ENCODE peak calls at places on chromosomes 11 and 22, in seven cellular contexts. G, F, O, W, E, Y and X are unnamed samples.
A peak's percentile ranks its signal among the peaks of the same experiment; 100 is the strongest.

GRCh38 chr11:126702165-126702738 is 298.3 kb downstream of the KIRREL3 start:
- DNase-seq in G (no peak), F (no peak), O (no peak), W (no peak), E (no peak), Y (no peak), X (no peak)

GRCh38 chr11:2432171-2432621 is 12.1 kb downstream of the TRPM5 start:
- DNase-seq in G (no peak), F (no peak), O (peak; percentile 52), W (no peak), E (no peak), Y (peak; percentile 69), X (no peak)

GRCh38 chr22:20972014-20972797 is 5.2 kb downstream of the AIFM3 start:
- DNase-seq in G (no peak), F (no peak), O (no peak), W (no peak), E (no peak), Y (peak; percentile 11), X (no peak)

GRCh38 chr22:30874431-30875370 is 93.9 kb downstream of the MORC2 start:
- DNase-seq in G (no peak), F (no peak), O (peak; percentile 46), W (no peak), E (no peak), Y (no peak), X (no peak)

GRCh38 chr11:6640985-6641701 is 14.5 kb downstream of the DCHS1 start:
- DNase-seq in G (no peak), F (no peak), O (no peak), W (no peak), E (no peak), Y (no peak), X (no peak)

GRCh38 chr11:63769044-63769718 is 606 bp upstream of the ZFTA start:
- DNase-seq in G (peak; percentile 52), F (no peak), O (no peak), W (no peak), E (peak; percentile 44), Y (no peak), X (peak; percentile 42)

GRCh38 chr11:7968686-7969085 is 3.4 kb upstream of the NLRP10 start:
- DNase-seq in G (no peak), F (no peak), O (no peak), W (no peak), E (no peak), Y (no peak), X (no peak)

GRCh38 chr22:30357650-30358215 is 926 bp downstream of the CCDC157 start:
- DNase-seq in G (no peak), F (no peak), O (no peak), W (no peak), E (no peak), Y (no peak), X (no peak)

GRCh38 chr22:40215266-40215665 is 37.5 kb downstream of the TNRC6B start:
- DNase-seq in G (no peak), F (no peak), O (no peak), W (no peak), E (no peak), Y (peak; percentile 74), X (no peak)

GRCh38 chr22:19756288-19757128 is 4.1 kb upstream of the TBX1 start:
- DNase-seq in G (peak; percentile 73), F (no peak), O (peak; percentile 65), W (peak; percentile 14), E (no peak), Y (peak; percentile 70), X (no peak)

GRCh38 chr11:120931057-120931779 is 92.7 kb upstream of the TBCEL start:
- DNase-seq in G (no peak), F (no peak), O (no peak), W (no peak), E (no peak), Y (no peak), X (no peak)

GRCh38 chr11:75777461-75778110 is 9.0 kb downstream of the DGAT2 start:
- DNase-seq in G (no peak), F (no peak), O (no peak), W (no peak), E (no peak), Y (no peak), X (no peak)

GRCh38 chr11:113603277-113604059 is 102.6 kb downstream of the TMPRSS5 start:
- DNase-seq in G (no peak), F (no peak), O (no peak), W (peak; percentile 9), E (peak; percentile 42), Y (peak; percentile 71), X (no peak)

GRCh38 chr11:72570893-72571741 is 103.1 kb downstream of the PDE2A start:
- DNase-seq in G (no peak), F (no peak), O (no peak), W (no peak), E (no peak), Y (no peak), X (no peak)

GRCh38 chr22:42418811-42419243 is 13.4 kb downstream of the NFAM1 start:
- DNase-seq in G (no peak), F (no peak), O (no peak), W (no peak), E (peak; percentile 23), Y (peak; percentile 61), X (no peak)

GRCh38 chr11:63553759-63554158 is 9.4 kb downstream of the PLAAT2 start:
- DNase-seq in G (peak; percentile 37), F (no peak), O (no peak), W (no peak), E (peak; percentile 65), Y (no peak), X (no peak)

GRCh38 chr22:34324763-34325162 is 404.5 kb upstream of the LARGE1 start:
- DNase-seq in G (no peak), F (no peak), O (no peak), W (no peak), E (no peak), Y (no peak), X (no peak)

GRCh38 chr11:126719740-126720139 is 280.8 kb downstream of the KIRREL3 start:
- DNase-seq in G (no peak), F (no peak), O (no peak), W (no peak), E (no peak), Y (no peak), X (no peak)

GRCh38 chr11:125270106-125270505 is 105.6 kb downstream of the PKNOX2 start:
- DNase-seq in G (no peak), F (no peak), O (no peak), W (no peak), E (no peak), Y (no peak), X (no peak)

GRCh38 chr22:30296851-30297250 is 7.5 kb upstream of the CASTOR1 start:
- DNase-seq in G (no peak), F (no peak), O (no peak), W (no peak), E (no peak), Y (no peak), X (no peak)

GRCh38 chr11:77142091-77142975 is 14.3 kb downstream of the MYO7A start:
- DNase-seq in G (no peak), F (no peak), O (no peak), W (no peak), E (no peak), Y (no peak), X (no peak)

GRCh38 chr11:44319552-44320288 is 9.8 kb upstream of the ALX4 start:
- DNase-seq in G (no peak), F (no peak), O (no peak), W (no peak), E (no peak), Y (no peak), X (no peak)

GRCh38 chr11:11732116-11732515 is 109.7 kb upstream of the USP47 start:
- DNase-seq in G (no peak), F (no peak), O (no peak), W (no peak), E (no peak), Y (no peak), X (no peak)

GRCh38 chr22:19287076-19287724 is 4.3 kb downstream of the CLTCL1 start:
- DNase-seq in G (no peak), F (no peak), O (no peak), W (peak; percentile 80), E (peak; percentile 21), Y (no peak), X (no peak)

GRCh38 chr22:48576333-48577013 is 1251.2 kb downstream of the BRD1 start:
- DNase-seq in G (no peak), F (no peak), O (no peak), W (no peak), E (no peak), Y (peak; percentile 52), X (peak; percentile 74)

GRCh38 chr11:9600166-9600565 is 26.7 kb downstream of the WEE1 start:
- DNase-seq in G (no peak), F (no peak), O (no peak), W (no peak), E (no peak), Y (no peak), X (no peak)

GRCh38 chr22:49081926-49082325 is 745.7 kb downstream of the BRD1 start:
- DNase-seq in G (no peak), F (no peak), O (no peak), W (no peak), E (no peak), Y (no peak), X (no peak)

GRCh38 chr22:20509344-20510047 is 2.1 kb downstream of the MED15 start:
- DNase-seq in G (peak; percentile 60), F (peak; percentile 76), O (no peak), W (no peak), E (peak; percentile 95), Y (no peak), X (peak; percentile 62)

GRCh38 chr22:46377566-46378498 is 42.3 kb downstream of the TRMU start:
- DNase-seq in G (no peak), F (no peak), O (no peak), W (no peak), E (peak; percentile 21), Y (peak; percentile 32), X (no peak)

GRCh38 chr11:12331239-12331874 is 46.0 kb upstream of the PARVA start:
- DNase-seq in G (peak; percentile 72), F (peak; percentile 63), O (peak; percentile 56), W (peak; percentile 95), E (peak; percentile 91), Y (peak; percentile 82), X (peak; percentile 81)